ENCODE peak calls at places on chromosomes 7 and 10, in six cellular contexts. C, B, X, T, Q and P are unnamed samples.
A peak's percentile ranks its signal among the peaks of the same experiment; 100 is the strongest.

GRCh38 chr7:18450021-18450420 is 45.5 kb upstream of the HDAC9 start:
- DNase-seq in T (no peak), X (no peak), B (no peak), Q (no peak), C (no peak), P (no peak)

GRCh38 chr7:140639366-140640053 is 1.1 kb downstream of the DENND2A start:
- DNase-seq in Q (peak; percentile 77), B (no peak), C (no peak), T (no peak), X (peak; percentile 69), P (no peak)

GRCh38 chr7:3095046-3095445 is 51.4 kb upstream of the CARD11 start:
- DNase-seq in C (no peak), Q (no peak), X (no peak), T (no peak), B (peak; percentile 28), P (no peak)

GRCh38 chr10:10845240-10845639 is 172.4 kb upstream of the CELF2 start:
- DNase-seq in C (no peak), T (no peak), Q (no peak), B (no peak), X (no peak), P (no peak)

GRCh38 chr10:13815766-13816165 is 229.0 kb downstream of the PRPF18 start:
- DNase-seq in X (no peak), B (no peak), T (no peak), Q (no peak), C (no peak), P (no peak)

GRCh38 chr10:19546224-19546623 is 270.0 kb upstream of the PLXDC2 start:
- DNase-seq in T (no peak), X (no peak), Q (no peak), C (no peak), B (no peak), P (no peak)

GRCh38 chr7:41107330-41107937 is 595.5 kb downstream of the INHBA start:
- DNase-seq in T (no peak), C (no peak), X (no peak), B (no peak), Q (no peak), P (no peak)

GRCh38 chr7:86313842-86314241 is 329.9 kb upstream of the GRM3 start:
- DNase-seq in Q (no peak), T (no peak), C (no peak), X (no peak), B (no peak), P (no peak)

GRCh38 chr7:69597278-69598076 is 798 bp upstream of the AUTS2 start:
- DNase-seq in B (no peak), C (peak; percentile 60), T (peak; percentile 22), X (peak; percentile 57), Q (no peak), P (no peak)

GRCh38 chr10:124200011-124200410 is 106.6 kb upstream of the CHST15 start:
- DNase-seq in X (no peak), C (no peak), B (no peak), Q (no peak), T (no peak), P (no peak)

DNA sequence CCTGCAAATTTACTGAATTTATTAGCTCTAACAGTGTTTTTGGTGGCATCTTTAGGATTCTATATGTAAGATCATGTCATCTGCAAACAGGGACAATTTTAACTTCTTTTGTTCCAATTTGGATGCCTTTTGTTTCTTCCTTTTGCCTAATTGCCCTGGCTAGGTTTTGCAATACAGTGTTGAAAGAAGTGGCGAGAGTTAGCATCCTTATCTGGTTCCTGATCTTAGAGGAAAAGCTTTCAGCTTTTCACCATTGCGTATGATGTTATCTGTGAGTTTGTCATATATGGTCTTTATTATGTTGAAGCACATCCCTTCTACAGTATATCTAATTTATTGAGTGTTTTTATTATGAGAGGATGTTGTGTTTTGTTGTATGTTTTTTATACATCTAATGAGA is 301.4 kb downstream of the PTPRN2 start:
- DNase-seq in C (no peak), T (no peak), X (no peak), Q (no peak), B (no peak), P (no peak)
- H3K9me3 ChIP-seq in C (no peaks in the 10 kb centered on the region), T (no peaks in the 10 kb centered on the region), X (no peaks in the 10 kb centered on the region), Q (peaks cover 58% of the 10 kb centered on the region), B (no peaks in the 10 kb centered on the region), P (no peaks in the 10 kb centered on the region)

GRCh38 chr7:157520249-157520648 is 183.4 kb downstream of the DNAJB6 start:
- DNase-seq in Q (no peak), C (no peak), X (peak; percentile 5), T (no peak), B (no peak), P (no peak)
- H3K9me3 ChIP-seq in Q (peaks cover 90% of the 10 kb centered on the region), C (no peaks in the 10 kb centered on the region), X (no peaks in the 10 kb centered on the region), T (no peaks in the 10 kb centered on the region), B (no peaks in the 10 kb centered on the region), P (no peaks in the 10 kb centered on the region)

DNA sequence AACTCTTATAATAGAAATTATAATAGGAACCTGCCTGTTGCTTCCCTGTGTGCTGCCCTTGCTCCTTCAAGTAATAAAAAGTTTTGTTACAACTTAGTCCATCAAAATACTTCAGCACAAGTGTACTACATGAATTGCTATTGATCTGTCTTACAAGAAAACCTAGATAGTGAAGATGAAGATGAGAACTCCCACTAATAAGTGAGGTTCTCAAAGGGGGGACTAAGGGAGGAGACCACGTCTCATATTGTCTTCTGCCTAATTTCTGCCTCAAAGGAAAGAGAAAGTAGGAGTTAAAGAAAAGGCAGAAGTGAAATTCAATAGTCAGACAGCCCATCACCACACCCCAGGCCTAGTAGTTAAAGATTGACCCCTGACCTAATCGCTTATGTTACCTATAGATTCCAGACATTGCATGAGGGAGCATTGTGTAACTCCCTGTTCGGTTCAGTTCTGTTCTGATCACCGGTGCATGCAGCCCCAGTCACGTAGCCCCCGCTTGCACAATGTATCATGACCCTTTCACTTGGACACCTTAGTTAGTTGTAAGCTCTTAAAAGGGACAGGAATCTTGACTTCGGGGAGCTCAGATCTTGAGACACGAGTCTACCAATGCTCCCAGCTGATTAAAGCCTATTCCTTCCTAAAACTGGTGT is 18.2 kb upstream of the CHST3 start:
- DNase-seq in X (no peak), Q (no peak), C (no peak), B (no peak), T (no peak), P (no peak)
- H3K9me3 ChIP-seq in X (peaks cover 3% of the 10 kb centered on the region), Q (peaks cover 37% of the 10 kb centered on the region), C (peaks cover 49% of the 10 kb centered on the region), B (peaks cover 24% of the 10 kb centered on the region), T (no peaks in the 10 kb centered on the region), P (peaks cover 7% of the 10 kb centered on the region)

GRCh38 chr10:125672884-125673283 is 10.1 kb downstream of the TEX36 start:
- DNase-seq in Q (no peak), B (no peak), T (no peak), X (no peak), C (no peak), P (no peak)
- H3K9me3 ChIP-seq in Q (no peaks in the 10 kb centered on the region), B (no peaks in the 10 kb centered on the region), T (no peaks in the 10 kb centered on the region), X (no peaks in the 10 kb centered on the region), C (peaks cover 11% of the 10 kb centered on the region), P (peaks cover 3% of the 10 kb centered on the region)

DNA sequence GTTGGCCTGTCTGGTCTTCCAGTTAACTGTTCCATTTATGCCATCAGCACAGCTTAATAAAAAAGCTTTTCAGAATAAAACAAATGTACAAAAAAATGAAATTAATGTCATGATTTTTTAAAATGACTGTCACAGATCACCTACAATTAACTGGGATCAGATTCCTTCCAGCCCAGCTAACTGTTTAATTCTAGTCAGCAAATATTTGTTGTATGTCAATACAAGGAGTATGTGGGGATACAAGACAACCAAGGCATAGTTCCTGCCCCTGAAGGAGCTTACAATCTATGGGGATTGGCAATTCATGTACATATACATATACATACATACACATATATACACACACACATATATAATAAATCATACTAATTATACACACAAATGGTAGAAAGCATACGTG is 16.5 kb downstream of the SGCE start:
- DNase-seq in B (no peak), T (no peak), C (no peak), Q (no peak), X (no peak), P (no peak)
- H3K9me3 ChIP-seq in B (no peaks in the 10 kb centered on the region), T (no peaks in the 10 kb centered on the region), C (no peaks in the 10 kb centered on the region), Q (no peaks in the 10 kb centered on the region), X (no peaks in the 10 kb centered on the region), P (no peaks in the 10 kb centered on the region)

DNA sequence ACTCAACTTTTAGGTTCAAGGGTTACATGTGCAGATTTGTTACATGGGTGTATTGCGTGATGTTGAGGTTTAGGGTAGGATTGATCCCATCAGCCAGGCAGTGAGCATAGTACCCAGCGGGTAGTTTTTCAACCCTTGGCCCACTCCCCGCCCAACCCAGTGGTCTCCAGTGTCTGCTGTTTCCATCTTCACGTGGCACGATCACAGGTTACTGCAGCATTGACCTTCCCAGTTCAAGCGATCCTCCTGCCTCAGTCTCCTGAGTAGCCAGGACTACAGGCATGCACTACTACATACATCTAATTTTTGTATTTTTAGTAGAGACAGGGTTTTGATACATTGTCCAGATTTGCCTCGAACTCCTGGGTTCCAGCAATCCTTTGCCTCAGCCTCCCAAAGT is 905.7 kb upstream of the ZNF722 start:
- DNase-seq in C (no peak), T (no peak), X (no peak), B (no peak), Q (no peak), P (no peak)
- H3K9me3 ChIP-seq in C (peaks cover 8% of the 10 kb centered on the region), T (no peaks in the 10 kb centered on the region), X (peaks cover 6% of the 10 kb centered on the region), B (peaks cover 6% of the 10 kb centered on the region), Q (peaks cover 35% of the 10 kb centered on the region), P (no peaks in the 10 kb centered on the region)

DNA sequence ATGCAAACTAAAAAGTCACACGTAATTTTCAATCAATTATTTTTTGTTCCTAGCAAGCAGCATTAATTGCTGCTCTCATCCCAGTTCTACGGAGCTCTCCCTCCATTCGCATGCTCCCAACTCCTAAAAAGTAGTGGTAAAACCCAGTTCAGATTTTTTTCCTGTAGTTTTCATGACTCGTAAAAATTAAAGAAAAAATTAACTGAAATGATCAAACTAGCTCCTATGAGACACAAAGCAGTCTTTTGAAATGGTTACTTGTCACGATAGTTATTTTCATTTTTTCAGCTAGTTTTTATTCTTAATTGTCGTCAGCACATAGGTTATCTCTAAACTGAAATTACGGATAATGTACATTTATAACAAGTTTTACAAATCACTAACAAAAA is 1.8 kb downstream of the HNRNPA2B1 start:
- DNase-seq in Q (no peak), X (no peak), T (no peak), B (no peak), C (no peak), P (no peak)
- H3K9me3 ChIP-seq in Q (peaks cover 5% of the 10 kb centered on the region), X (no peaks in the 10 kb centered on the region), T (no peaks in the 10 kb centered on the region), B (no peaks in the 10 kb centered on the region), C (no peaks in the 10 kb centered on the region), P (no peaks in the 10 kb centered on the region)

GRCh38 chr10:29301359-29301910 is 12.6 kb downstream of the LYZL1 start:
- DNase-seq in X (no peak), Q (no peak), B (no peak), T (no peak), C (no peak), P (no peak)

GRCh38 chr10:29302499-29302898 is 13.6 kb downstream of the LYZL1 start:
- DNase-seq in C (no peak), X (no peak), T (no peak), Q (no peak), B (no peak), P (no peak)

GRCh38 chr10:29295813-29296212 is 6.9 kb downstream of the LYZL1 start:
- DNase-seq in T (no peak), Q (no peak), C (no peak), B (no peak), X (no peak), P (no peak)

DNA sequence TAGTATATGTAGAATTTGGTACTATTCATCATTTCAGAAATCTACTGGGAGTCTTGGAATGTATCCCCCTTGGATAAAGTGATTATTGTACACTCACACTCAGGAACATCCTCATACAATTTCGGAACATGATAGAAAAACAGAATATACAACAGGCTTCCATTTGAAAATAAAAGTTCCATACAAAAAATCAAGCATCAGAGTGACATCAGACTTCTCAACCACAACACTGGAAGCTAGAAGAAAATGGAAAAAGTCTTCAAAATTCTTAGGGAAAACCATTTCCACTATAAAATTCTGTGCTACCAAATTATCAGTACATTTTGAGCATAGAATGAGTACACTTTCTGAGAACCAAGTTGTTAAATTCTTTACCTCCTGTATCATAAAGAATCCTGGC is 8.8 kb downstream of the LYZL1 start:
- DNase-seq in C (no peak), B (no peak), Q (no peak), T (no peak), X (no peak), P (no peak)
- H3K9me3 ChIP-seq in C (peaks cover 17% of the 10 kb centered on the region), B (no peaks in the 10 kb centered on the region), Q (peaks cover 18% of the 10 kb centered on the region), T (no peaks in the 10 kb centered on the region), X (peaks cover 3% of the 10 kb centered on the region), P (no peaks in the 10 kb centered on the region)